ENCODE peak calls at places on chromosomes 7 and 10, in four cellular contexts. One of them, this sample, is unnamed.

GRCh38 chr10:22340362-22341189 is 4.7 kb upstream of the SPAG6 start:
- DNase-seq in HepG2: peak; percentile 41
- DNase-seq in H1: peak; percentile 81
- DNase-seq in GM12878: peak; percentile 69
- DNase-seq in this sample: no peak

GRCh38 chr7:47759056-47759706 is 177.3 kb upstream of the TNS3 start:
- DNase-seq in HepG2: no peak
- DNase-seq in H1: no peak
- DNase-seq in GM12878: no peak
- DNase-seq in this sample: no peak

GRCh38 chr7:30788640-30789333 is 17.6 kb downstream of the MINDY4 start:
- DNase-seq in HepG2: no peak
- DNase-seq in H1: no peak
- DNase-seq in GM12878: no peak
- DNase-seq in this sample: no peak

GRCh38 chr10:48364659-48365405 is 58.4 kb downstream of the MAPK8 start:
- DNase-seq in HepG2: peak; percentile 20
- DNase-seq in H1: no peak
- DNase-seq in GM12878: no peak
- DNase-seq in this sample: no peak

GRCh38 chr7:67843001-67843400 is 846.4 kb downstream of the TYW1 start:
- DNase-seq in HepG2: no peak
- DNase-seq in H1: no peak
- DNase-seq in GM12878: no peak
- DNase-seq in this sample: no peak

GRCh38 chr10:132408367-132408781 is 11.4 kb downstream of the PWWP2B start:
- DNase-seq in HepG2: no peak
- DNase-seq in H1: no peak
- DNase-seq in GM12878: no peak
- DNase-seq in this sample: no peak

GRCh38 chr7:121449304-121449703 is 53.2 kb upstream of the FAM3C start:
- DNase-seq in HepG2: no peak
- DNase-seq in H1: no peak
- DNase-seq in GM12878: no peak
- DNase-seq in this sample: no peak

GRCh38 chr10:74851834-74852233 is 25.4 kb downstream of the KAT6B start:
- DNase-seq in HepG2: no peak
- DNase-seq in H1: no peak
- DNase-seq in GM12878: no peak
- DNase-seq in this sample: no peak

GRCh38 chr10:88086187-88086954 is 222.9 kb downstream of the PTEN start:
- DNase-seq in HepG2: no peak
- DNase-seq in H1: no peak
- DNase-seq in GM12878: no peak
- DNase-seq in this sample: no peak

DNA sequence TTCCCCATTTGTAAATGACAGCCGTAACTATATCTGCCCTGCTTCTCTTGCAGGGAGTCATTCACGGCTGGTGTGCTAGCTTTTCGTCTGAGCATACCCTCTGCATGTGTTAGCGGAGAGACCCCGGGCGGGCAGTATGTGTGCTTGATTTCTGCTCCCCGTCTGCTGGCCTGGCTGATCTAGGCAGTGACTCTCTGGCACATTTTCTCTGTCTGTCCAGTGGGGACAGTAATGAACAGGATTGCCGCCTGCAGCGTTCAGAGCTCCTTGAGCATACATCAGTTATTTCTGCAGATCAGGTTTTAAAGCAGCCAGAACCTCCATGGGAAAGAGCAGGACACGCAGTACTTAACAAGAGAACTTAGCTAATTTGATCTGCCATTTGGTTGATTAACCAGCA is 242.5 kb downstream of the CELF2 start:
- DNase-seq in HepG2: no peak
- DNase-seq in H1: no peak
- DNase-seq in GM12878: no peak
- DNase-seq in this sample: no peak
- TF ChIP-seq SUZ12 in HepG2: no peak
- TF ChIP-seq SUZ12 in H1: no peak
- TF ChIP-seq SUZ12 in GM12878: no peak
- TF ChIP-seq SUZ12 in this sample: no peak

GRCh38 chr7:40122940-40123254 is 11.5 kb downstream of the MPLKIP start:
- DNase-seq in HepG2: no peak
- DNase-seq in H1: no peak
- DNase-seq in GM12878: no peak
- DNase-seq in this sample: no peak
- H3K27me3 ChIP-seq in HepG2: no peaks in the 10 kb centered on the region
- H3K27me3 ChIP-seq in H1: no peaks in the 10 kb centered on the region
- H3K27me3 ChIP-seq in GM12878: no peaks in the 10 kb centered on the region
- H3K27me3 ChIP-seq in this sample: no peaks in the 10 kb centered on the region

DNA sequence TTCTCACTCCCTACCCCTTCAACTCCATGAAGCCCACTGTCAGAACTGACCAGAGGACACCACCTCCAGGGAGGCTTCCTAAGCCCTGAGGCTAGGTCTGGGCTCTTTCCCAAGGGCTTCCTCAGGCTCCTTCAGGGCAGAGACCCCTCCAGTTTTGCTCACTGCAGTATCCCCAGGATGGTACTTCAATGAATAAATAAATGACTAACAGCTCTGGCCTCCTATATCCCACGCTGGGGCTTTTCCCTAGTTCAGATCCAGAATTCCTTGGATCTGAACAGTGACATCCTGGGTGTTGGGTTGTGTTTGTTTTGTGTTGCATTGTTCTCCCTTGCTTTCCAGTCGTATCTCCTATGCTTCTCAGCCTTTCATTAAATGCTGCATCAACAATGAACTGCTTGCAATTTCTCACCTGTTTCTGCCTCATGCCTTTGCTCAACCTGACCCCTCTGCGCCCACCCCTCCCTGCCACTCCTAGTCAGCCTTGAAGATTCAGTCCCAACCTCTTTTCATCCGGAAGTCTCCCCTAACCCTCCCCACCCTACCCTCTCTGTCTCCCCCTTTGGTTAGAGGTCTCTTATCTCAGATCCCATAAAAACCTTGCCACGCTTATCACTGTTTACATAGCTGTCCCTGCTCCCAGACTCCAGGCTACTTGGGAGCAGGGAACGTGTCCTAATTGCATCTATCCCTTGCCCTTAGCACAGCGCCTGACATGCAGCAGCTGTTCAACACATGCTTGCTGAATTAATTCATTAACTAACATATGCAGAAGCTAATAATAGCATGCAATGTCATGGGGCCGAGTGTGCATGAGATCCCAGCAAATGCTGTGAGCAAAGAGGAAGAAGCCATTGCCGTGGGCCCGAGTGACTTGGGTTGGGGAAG is 41.7 kb downstream of the PPP1R3C start:
- DNase-seq in HepG2: no peak
- DNase-seq in H1: no peak
- DNase-seq in GM12878: no peak
- DNase-seq in this sample: no peak
- H3K4me3 ChIP-seq in HepG2: no peak overlapping the region
- H3K4me3 ChIP-seq in H1: no peak overlapping the region
- H3K4me3 ChIP-seq in GM12878: no peak overlapping the region
- H3K4me3 ChIP-seq in this sample: no peak overlapping the region

DNA sequence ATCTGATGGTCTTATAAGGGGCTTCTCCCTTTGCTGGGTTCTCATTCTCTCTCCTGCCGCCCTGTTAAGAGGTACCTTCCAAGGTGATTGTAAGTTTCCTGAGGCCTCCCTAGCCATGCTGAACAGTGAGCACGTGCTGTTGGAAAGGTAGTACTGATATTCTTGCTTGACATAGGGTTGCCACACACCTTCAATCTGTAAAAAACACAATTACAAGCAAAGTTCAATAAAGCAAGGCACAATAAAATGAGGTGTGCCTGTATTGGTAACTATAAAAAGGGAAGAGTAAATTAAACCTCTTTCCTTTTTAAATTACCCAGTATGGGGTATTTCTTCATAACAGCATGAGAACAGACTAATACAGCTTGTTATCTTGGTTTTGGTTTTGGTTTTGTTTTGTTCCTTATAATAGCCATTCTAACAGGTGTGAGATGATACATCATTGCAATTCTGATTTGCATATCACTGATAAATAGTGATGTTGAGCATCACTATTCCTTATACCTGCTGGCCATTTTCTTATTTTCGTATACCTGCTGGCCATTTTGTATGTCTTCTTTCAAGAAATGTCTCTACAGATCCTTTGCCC is 164.9 kb upstream of the TRIM24 start:
- DNase-seq in HepG2: no peak
- DNase-seq in H1: no peak
- DNase-seq in GM12878: no peak
- DNase-seq in this sample: no peak
- TF ChIP-seq SUZ12 in HepG2: no peak
- TF ChIP-seq SUZ12 in H1: no peak
- TF ChIP-seq SUZ12 in GM12878: no peak
- TF ChIP-seq SUZ12 in this sample: no peak

GRCh38 chr10:7666253-7667023 is at the start of gene ITIH5:
- DNase-seq in HepG2: no peak
- DNase-seq in H1: peak; percentile 71
- DNase-seq in GM12878: no peak
- DNase-seq in this sample: no peak
- H3K27me3 ChIP-seq in HepG2: no peaks in the 10 kb centered on the region
- H3K27me3 ChIP-seq in H1: peaks cover 20% of the 10 kb centered on the region
- H3K27me3 ChIP-seq in GM12878: peaks cover 2% of the 10 kb centered on the region
- H3K27me3 ChIP-seq in this sample: peaks cover 50% of the 10 kb centered on the region

GRCh38 chr10:78899098-78899754 is 169.5 kb upstream of the ZMIZ1 start:
- DNase-seq in HepG2: no peak
- DNase-seq in H1: no peak
- DNase-seq in GM12878: no peak
- DNase-seq in this sample: no peak

GRCh38 chr10:78899996-78900714 is 168.6 kb upstream of the ZMIZ1 start:
- DNase-seq in HepG2: peak; percentile 38
- DNase-seq in H1: peak; percentile 45
- DNase-seq in GM12878: no peak
- DNase-seq in this sample: no peak

GRCh38 chr10:78902815-78903214 is 166.0 kb upstream of the ZMIZ1 start:
- DNase-seq in HepG2: no peak
- DNase-seq in H1: no peak
- DNase-seq in GM12878: no peak
- DNase-seq in this sample: no peak

GRCh38 chr10:78901694-78902093 is 167.1 kb upstream of the ZMIZ1 start:
- DNase-seq in HepG2: no peak
- DNase-seq in H1: no peak
- DNase-seq in GM12878: no peak
- DNase-seq in this sample: no peak

GRCh38 chr10:78900715-78901430 is 167.9 kb upstream of the ZMIZ1 start:
- DNase-seq in HepG2: no peak
- DNase-seq in H1: peak; percentile 20
- DNase-seq in GM12878: no peak
- DNase-seq in this sample: no peak
- H3K4me3 ChIP-seq in HepG2: no peak overlapping the region
- H3K4me3 ChIP-seq in H1: no peak overlapping the region
- H3K4me3 ChIP-seq in GM12878: no peak overlapping the region
- H3K4me3 ChIP-seq in this sample: no peak overlapping the region

GRCh38 chr7:128003179-128003578 is 28.1 kb downstream of the LRRC4 start:
- DNase-seq in HepG2: no peak
- DNase-seq in H1: no peak
- DNase-seq in GM12878: no peak
- DNase-seq in this sample: no peak

GRCh38 chr7:128004623-128005022 is 26.6 kb downstream of the LRRC4 start:
- DNase-seq in HepG2: peak; percentile 14
- DNase-seq in H1: no peak
- DNase-seq in GM12878: no peak
- DNase-seq in this sample: no peak

GRCh38 chr7:128005759-128006159 is 25.5 kb downstream of the LRRC4 start:
- DNase-seq in HepG2: peak; percentile 87
- DNase-seq in H1: no peak
- DNase-seq in GM12878: no peak
- DNase-seq in this sample: no peak

GRCh38 chr7:128005117-128005516 is 26.1 kb downstream of the LRRC4 start:
- DNase-seq in HepG2: no peak
- DNase-seq in H1: no peak
- DNase-seq in GM12878: no peak
- DNase-seq in this sample: no peak

DNA sequence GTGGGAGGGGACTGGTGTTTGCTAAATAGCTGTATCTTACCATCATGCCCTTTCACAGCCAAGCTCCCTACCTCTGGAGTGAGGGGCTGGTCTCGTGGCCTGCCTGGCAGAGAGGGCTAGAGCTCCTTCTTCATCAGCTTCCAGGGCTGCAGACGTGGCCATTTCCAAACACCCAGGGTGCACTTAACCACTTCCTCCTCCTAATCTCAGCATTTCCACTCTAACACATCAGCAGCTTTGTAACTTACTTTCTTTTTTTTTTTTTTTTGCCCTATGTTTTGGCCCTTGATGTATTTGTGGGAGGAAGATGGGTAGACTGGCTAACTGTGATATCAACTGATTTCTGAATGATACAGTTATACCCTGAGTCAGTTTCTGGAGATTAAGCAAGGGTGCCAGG is 27.4 kb downstream of the LRRC4 start:
- DNase-seq in HepG2: no peak
- DNase-seq in H1: no peak
- DNase-seq in GM12878: no peak
- DNase-seq in this sample: no peak
- TF ChIP-seq SUZ12 in HepG2: no peak
- TF ChIP-seq SUZ12 in H1: no peak
- TF ChIP-seq SUZ12 in GM12878: no peak
- TF ChIP-seq SUZ12 in this sample: no peak

GRCh38 chr10:29877798-29878491 is 181.4 kb downstream of the JCAD start:
- DNase-seq in HepG2: no peak
- DNase-seq in H1: no peak
- DNase-seq in GM12878: no peak
- DNase-seq in this sample: no peak
- H3K27me3 ChIP-seq in HepG2: no peaks in the 10 kb centered on the region
- H3K27me3 ChIP-seq in H1: no peaks in the 10 kb centered on the region
- H3K27me3 ChIP-seq in GM12878: peaks cover 6% of the 10 kb centered on the region
- H3K27me3 ChIP-seq in this sample: no peaks in the 10 kb centered on the region

This sample was measured in NT2/D1.